ENCODE peak calls at places on chromosomes 3 and 15, in five cellular contexts. I, G, Q, L and A are unnamed samples.

GRCh38 chr15:52417501-52417900 is 111.2 kb downstream of the MYO5A start:
- DNase-seq in I (peak; percentile 43), G (no peak), Q (no peak), L (no peak), A (no peak)

GRCh38 chr15:58381696-58382095 is 50.1 kb upstream of the LIPC start:
- DNase-seq in I (no peak), G (no peak), Q (no peak), L (no peak), A (no peak)

GRCh38 chr3:193869221-193870201 is 266.4 kb upstream of the HES1 start:
- DNase-seq in I (peak; percentile 48), G (peak; percentile 91), Q (no peak), L (peak; percentile 82), A (peak; percentile 15)

GRCh38 chr3:115086379-115086778 is 60.7 kb downstream of the ZBTB20 start:
- DNase-seq in I (no peak), G (no peak), Q (no peak), L (no peak), A (no peak)

GRCh38 chr3:160003520-160004128 is 15.0 kb downstream of the IL12A start:
- DNase-seq in I (no peak), G (peak; percentile 58), Q (peak; percentile 65), L (peak; percentile 66), A (peak; percentile 82)

GRCh38 chr3:108117245-108117644 is 26.4 kb upstream of the CD47 start:
- DNase-seq in I (peak; percentile 4), G (no peak), Q (no peak), L (peak; percentile 29), A (no peak)

GRCh38 chr3:149180057-149180573 is 41.5 kb downstream of the CP start:
- DNase-seq in I (peak; percentile 79), G (peak; percentile 90), Q (peak; percentile 7), L (peak; percentile 100), A (no peak)

GRCh38 chr3:190996376-190996775 is 133.9 kb upstream of the GMNC start:
- DNase-seq in I (no peak), G (no peak), Q (no peak), L (no peak), A (no peak)

GRCh38 chr3:42741796-42742195 is 31.3 kb downstream of the CCDC13 start:
- DNase-seq in I (no peak), G (no peak), Q (no peak), L (no peak), A (no peak)

GRCh38 chr3:105429034-105429762 is 62.5 kb downstream of the ALCAM start:
- DNase-seq in I (no peak), G (no peak), Q (no peak), L (no peak), A (no peak)

GRCh38 chr3:87856126-87856525 is 202.7 kb downstream of the CGGBP1 start:
- DNase-seq in I (no peak), G (no peak), Q (no peak), L (no peak), A (no peak)

GRCh38 chr3:181713300-181713647 is 1.5 kb downstream of the SOX2 start:
- DNase-seq in I (no peak), G (no peak), Q (peak; percentile 49), L (no peak), A (no peak)

GRCh38 chr3:112327371-112327951 is 5.5 kb upstream of the CD200 start:
- DNase-seq in I (peak; percentile 3), G (peak; percentile 25), Q (peak; percentile 68), L (peak; percentile 73), A (peak; percentile 82)

GRCh38 chr3:157958471-157958870 is 147.7 kb downstream of the SHOX2 start:
- DNase-seq in I (no peak), G (no peak), Q (no peak), L (no peak), A (no peak)

GRCh38 chr15:70802629-70803028 is 39.3 kb upstream of the UACA start:
- DNase-seq in I (peak; percentile 28), G (peak; percentile 71), Q (no peak), L (no peak), A (no peak)

GRCh38 chr3:9290556-9290955 is 41.1 kb upstream of the SRGAP3 start:
- DNase-seq in I (no peak), G (no peak), Q (no peak), L (no peak), A (no peak)

GRCh38 chr15:52808996-52809395 is 18.9 kb upstream of the ONECUT1 start:
- DNase-seq in I (no peak), G (no peak), Q (no peak), L (no peak), A (no peak)

GRCh38 chr15:31442203-31443090 is 115.8 kb downstream of the KLF13 start:
- DNase-seq in I (no peak), G (peak; percentile 91), Q (peak; percentile 38), L (peak; percentile 39), A (no peak)

GRCh38 chr3:100556656-100557310 is 52.6 kb upstream of the ADGRG7 start:
- DNase-seq in I (no peak), G (peak; percentile 19), Q (no peak), L (peak; percentile 85), A (no peak)

GRCh38 chr3:8488436-8488835 is 13.2 kb upstream of the LMCD1 start:
- DNase-seq in I (no peak), G (no peak), Q (no peak), L (no peak), A (no peak)